ENCODE peak calls at places on chromosomes 6 and 20, in seven cellular contexts. X, B, Q, M, F, G and O are unnamed samples.

GRCh38 chr6:126060400-126060799 is 74.1 kb downstream of the TRMT11 start:
- DNase-seq in X (no peak), B (no peak), Q (no peak), M (no peak), F (no peak), G (no peak), O (no peak)

GRCh38 chr20:31485450-31486339 is 10.6 kb downstream of the REM1 start:
- DNase-seq in X (no peak), B (no peak), Q (no peak), M (no peak), F (no peak), G (no peak), O (no peak)

GRCh38 chr6:142474446-142475289 is 172.9 kb downstream of the ADGRG6 start:
- DNase-seq in X (peak), B (no peak), Q (peak), M (peak), F (no peak), G (peak), O (peak)

GRCh38 chr6:3518356-3518841 is 61.5 kb upstream of the SLC22A23 start:
- DNase-seq in X (peak), B (no peak), Q (peak), M (peak), F (no peak), G (no peak), O (peak)

GRCh38 chr6:141265748-141266647 is 866.7 kb upstream of the GJE1 start:
- DNase-seq in X (no peak), B (no peak), Q (peak), M (no peak), F (no peak), G (no peak), O (no peak)

GRCh38 chr6:6007311-6008113 is 787 bp upstream of the NRN1 start:
- DNase-seq in X (peak), B (no peak), Q (peak), M (peak), F (no peak), G (no peak), O (peak)

GRCh38 chr20:52438326-52438963 is 246.9 kb upstream of the ZFP64 start:
- DNase-seq in X (no peak), B (no peak), Q (no peak), M (no peak), F (no peak), G (no peak), O (no peak)

GRCh38 chr6:71544028-71544427 is 255.4 kb downstream of the OGFRL1 start:
- DNase-seq in X (no peak), B (no peak), Q (peak), M (no peak), F (no peak), G (no peak), O (no peak)

GRCh38 chr6:142568857-142569597 is 267.2 kb downstream of the ADGRG6 start:
- DNase-seq in X (no peak), B (no peak), Q (peak), M (peak), F (no peak), G (no peak), O (no peak)

GRCh38 chr20:36587388-36588136 is 14.2 kb downstream of the TGIF2 start:
- DNase-seq in X (no peak), B (no peak), Q (no peak), M (no peak), F (no peak), G (no peak), O (no peak)

GRCh38 chr6:162371133-162371532 is 356.4 kb downstream of the PRKN start:
- DNase-seq in X (no peak), B (no peak), Q (peak), M (no peak), F (no peak), G (no peak), O (no peak)

GRCh38 chr6:118284736-118285360 is 263.2 kb upstream of the PLN start:
- DNase-seq in X (no peak), B (no peak), Q (peak), M (no peak), F (no peak), G (no peak), O (no peak)

GRCh38 chr20:49853640-49854039 is 41.0 kb downstream of the SLC9A8 start:
- DNase-seq in X (peak), B (peak), Q (peak), M (peak), F (no peak), G (no peak), O (peak)

GRCh38 chr20:62049342-62050165 is 16.1 kb downstream of the TAF4 start:
- DNase-seq in X (no peak), B (no peak), Q (no peak), M (no peak), F (no peak), G (no peak), O (no peak)

GRCh38 chr20:60055740-60056139 is 97.5 kb downstream of the CDH26 start:
- DNase-seq in X (no peak), B (no peak), Q (peak), M (peak), F (peak), G (no peak), O (peak)

GRCh38 chr6:98672681-98673475 is 161.5 kb upstream of the POU3F2 start:
- DNase-seq in X (no peak), B (no peak), Q (no peak), M (peak), F (no peak), G (peak), O (no peak)

GRCh38 chr20:4717816-4718215 is 3.9 kb upstream of the PRND start:
- DNase-seq in X (no peak), B (no peak), Q (no peak), M (no peak), F (no peak), G (no peak), O (no peak)

GRCh38 chr6:42392871-42393270 is 58.9 kb downstream of the TRERF1 start:
- DNase-seq in X (no peak), B (no peak), Q (no peak), M (no peak), F (no peak), G (no peak), O (no peak)

GRCh38 chr20:33896509-33896908 is 85.4 kb downstream of the CHMP4B start:
- DNase-seq in X (no peak), B (no peak), Q (no peak), M (no peak), F (no peak), G (no peak), O (no peak)